ENCODE peak calls at places on chromosomes 5 and 9, in ten cellular contexts. One of them, this sample, is unnamed.

GRCh38 chr9:132638240-132638639 is 31.5 kb downstream of the DDX31 start:
- DNase-seq in sciatic nerve: no peak
- DNase-seq in T-helper 2 cell: no peak
- DNase-seq in kidney: no peak
- DNase-seq in Ammon's horn: no peak
- DNase-seq in CD4-positive, alpha-beta memory T cell: no peak
- DNase-seq in right cardiac atrium: no peak
- DNase-seq in stimulated activated CD8-positive, alpha-beta memory T cell treated with anti-CD3 and anti-CD28 coated beads, Interleukin-15, amount 100 ng/mL, for 24 hours: no peak
- DNase-seq in stimulated activated CD4-positive, alpha-beta T cell treated with anti-CD3 and anti-CD28 coated beads, Interleukin-15, amount 100 ng/mL, for 1 hour: no peak
- DNase-seq in H54: no peak
- DNase-seq in this sample: no peak

GRCh38 chr9:97747201-97747965 is 50.2 kb upstream of the XPA start:
- DNase-seq in stimulated activated CD4-positive, alpha-beta T cell treated with anti-CD3 and anti-CD28 coated beads, Interleukin-15, amount 100 ng/mL, for 1 hour: no peak
- DNase-seq in CD4-positive, alpha-beta memory T cell: no peak
- DNase-seq in stimulated activated CD8-positive, alpha-beta memory T cell treated with anti-CD3 and anti-CD28 coated beads, Interleukin-15, amount 100 ng/mL, for 24 hours: no peak
- DNase-seq in right cardiac atrium: no peak
- DNase-seq in H54: no peak
- DNase-seq in T-helper 2 cell: no peak
- DNase-seq in sciatic nerve: no peak
- DNase-seq in Ammon's horn: no peak
- DNase-seq in kidney: no peak
- DNase-seq in this sample: no peak

GRCh38 chr5:74251106-74252032 is 389.2 kb downstream of the ENC1 start:
- DNase-seq in kidney: no peak
- DNase-seq in T-helper 2 cell: no peak
- DNase-seq in right cardiac atrium: peak
- DNase-seq in sciatic nerve: no peak
- DNase-seq in CD4-positive, alpha-beta memory T cell: no peak
- DNase-seq in stimulated activated CD8-positive, alpha-beta memory T cell treated with anti-CD3 and anti-CD28 coated beads, Interleukin-15, amount 100 ng/mL, for 24 hours: no peak
- DNase-seq in stimulated activated CD4-positive, alpha-beta T cell treated with anti-CD3 and anti-CD28 coated beads, Interleukin-15, amount 100 ng/mL, for 1 hour: no peak
- DNase-seq in H54: peak
- DNase-seq in Ammon's horn: peak
- DNase-seq in this sample: no peak

GRCh38 chr9:93456504-93456903 is 3.1 kb upstream of the FAM120AOS start:
- DNase-seq in CD4-positive, alpha-beta memory T cell: no peak
- DNase-seq in T-helper 2 cell: no peak
- DNase-seq in kidney: no peak
- DNase-seq in right cardiac atrium: no peak
- DNase-seq in H54: no peak
- DNase-seq in sciatic nerve: no peak
- DNase-seq in stimulated activated CD4-positive, alpha-beta T cell treated with anti-CD3 and anti-CD28 coated beads, Interleukin-15, amount 100 ng/mL, for 1 hour: no peak
- DNase-seq in Ammon's horn: no peak
- DNase-seq in stimulated activated CD8-positive, alpha-beta memory T cell treated with anti-CD3 and anti-CD28 coated beads, Interleukin-15, amount 100 ng/mL, for 24 hours: no peak
- DNase-seq in this sample: no peak

GRCh38 chr9:99463144-99463543 is 241.1 kb downstream of the SEC61B start:
- DNase-seq in sciatic nerve: no peak
- DNase-seq in Ammon's horn: no peak
- DNase-seq in kidney: no peak
- DNase-seq in stimulated activated CD8-positive, alpha-beta memory T cell treated with anti-CD3 and anti-CD28 coated beads, Interleukin-15, amount 100 ng/mL, for 24 hours: no peak
- DNase-seq in CD4-positive, alpha-beta memory T cell: no peak
- DNase-seq in right cardiac atrium: no peak
- DNase-seq in T-helper 2 cell: no peak
- DNase-seq in H54: no peak
- DNase-seq in stimulated activated CD4-positive, alpha-beta T cell treated with anti-CD3 and anti-CD28 coated beads, Interleukin-15, amount 100 ng/mL, for 1 hour: no peak
- DNase-seq in this sample: no peak

GRCh38 chr9:135137398-135137832 is 49.9 kb downstream of the OLFM1 start:
- DNase-seq in Ammon's horn: peak
- DNase-seq in stimulated activated CD4-positive, alpha-beta T cell treated with anti-CD3 and anti-CD28 coated beads, Interleukin-15, amount 100 ng/mL, for 1 hour: no peak
- DNase-seq in right cardiac atrium: no peak
- DNase-seq in H54: peak
- DNase-seq in CD4-positive, alpha-beta memory T cell: no peak
- DNase-seq in kidney: no peak
- DNase-seq in sciatic nerve: no peak
- DNase-seq in T-helper 2 cell: no peak
- DNase-seq in stimulated activated CD8-positive, alpha-beta memory T cell treated with anti-CD3 and anti-CD28 coated beads, Interleukin-15, amount 100 ng/mL, for 24 hours: no peak
- DNase-seq in this sample: no peak

GRCh38 chr9:29214162-29214520 is 1640.9 kb upstream of the C9orf72 start:
- DNase-seq in right cardiac atrium: no peak
- DNase-seq in sciatic nerve: no peak
- DNase-seq in T-helper 2 cell: no peak
- DNase-seq in H54: no peak
- DNase-seq in CD4-positive, alpha-beta memory T cell: no peak
- DNase-seq in kidney: no peak
- DNase-seq in stimulated activated CD4-positive, alpha-beta T cell treated with anti-CD3 and anti-CD28 coated beads, Interleukin-15, amount 100 ng/mL, for 1 hour: no peak
- DNase-seq in Ammon's horn: peak
- DNase-seq in stimulated activated CD8-positive, alpha-beta memory T cell treated with anti-CD3 and anti-CD28 coated beads, Interleukin-15, amount 100 ng/mL, for 24 hours: no peak
- DNase-seq in this sample: no peak

GRCh38 chr9:128702445-128702948 is at the start of gene PKN3:
- DNase-seq in T-helper 2 cell: peak
- DNase-seq in stimulated activated CD8-positive, alpha-beta memory T cell treated with anti-CD3 and anti-CD28 coated beads, Interleukin-15, amount 100 ng/mL, for 24 hours: peak
- DNase-seq in H54: peak
- DNase-seq in stimulated activated CD4-positive, alpha-beta T cell treated with anti-CD3 and anti-CD28 coated beads, Interleukin-15, amount 100 ng/mL, for 1 hour: peak
- DNase-seq in kidney: peak
- DNase-seq in sciatic nerve: peak
- DNase-seq in right cardiac atrium: peak
- DNase-seq in CD4-positive, alpha-beta memory T cell: peak
- DNase-seq in Ammon's horn: peak
- DNase-seq in this sample: peak

GRCh38 chr9:135960328-135961276 is 571 bp downstream of the UBAC1 start:
- DNase-seq in T-helper 2 cell: no peak
- DNase-seq in H54: peak
- DNase-seq in CD4-positive, alpha-beta memory T cell: no peak
- DNase-seq in sciatic nerve: peak
- DNase-seq in right cardiac atrium: no peak
- DNase-seq in stimulated activated CD4-positive, alpha-beta T cell treated with anti-CD3 and anti-CD28 coated beads, Interleukin-15, amount 100 ng/mL, for 1 hour: no peak
- DNase-seq in kidney: no peak
- DNase-seq in stimulated activated CD8-positive, alpha-beta memory T cell treated with anti-CD3 and anti-CD28 coated beads, Interleukin-15, amount 100 ng/mL, for 24 hours: no peak
- DNase-seq in Ammon's horn: no peak
- DNase-seq in this sample: no peak

GRCh38 chr9:135608294-135608998 is 30.9 kb downstream of the GLT6D1 start:
- DNase-seq in H54: no peak
- DNase-seq in sciatic nerve: no peak
- DNase-seq in stimulated activated CD4-positive, alpha-beta T cell treated with anti-CD3 and anti-CD28 coated beads, Interleukin-15, amount 100 ng/mL, for 1 hour: no peak
- DNase-seq in Ammon's horn: no peak
- DNase-seq in CD4-positive, alpha-beta memory T cell: no peak
- DNase-seq in right cardiac atrium: no peak
- DNase-seq in stimulated activated CD8-positive, alpha-beta memory T cell treated with anti-CD3 and anti-CD28 coated beads, Interleukin-15, amount 100 ng/mL, for 24 hours: no peak
- DNase-seq in kidney: no peak
- DNase-seq in T-helper 2 cell: no peak
- DNase-seq in this sample: no peak

GRCh38 chr9:20200900-20201495 is 412.2 kb upstream of the SLC24A2 start:
- DNase-seq in CD4-positive, alpha-beta memory T cell: no peak
- DNase-seq in T-helper 2 cell: no peak
- DNase-seq in kidney: no peak
- DNase-seq in stimulated activated CD8-positive, alpha-beta memory T cell treated with anti-CD3 and anti-CD28 coated beads, Interleukin-15, amount 100 ng/mL, for 24 hours: no peak
- DNase-seq in sciatic nerve: no peak
- DNase-seq in H54: no peak
- DNase-seq in stimulated activated CD4-positive, alpha-beta T cell treated with anti-CD3 and anti-CD28 coated beads, Interleukin-15, amount 100 ng/mL, for 1 hour: no peak
- DNase-seq in Ammon's horn: no peak
- DNase-seq in right cardiac atrium: no peak
- DNase-seq in this sample: no peak

GRCh38 chr9:137446851-137447471 is 5.8 kb upstream of the ENTPD8 start:
- DNase-seq in H54: no peak
- DNase-seq in stimulated activated CD4-positive, alpha-beta T cell treated with anti-CD3 and anti-CD28 coated beads, Interleukin-15, amount 100 ng/mL, for 1 hour: no peak
- DNase-seq in kidney: peak
- DNase-seq in CD4-positive, alpha-beta memory T cell: peak
- DNase-seq in sciatic nerve: no peak
- DNase-seq in T-helper 2 cell: no peak
- DNase-seq in stimulated activated CD8-positive, alpha-beta memory T cell treated with anti-CD3 and anti-CD28 coated beads, Interleukin-15, amount 100 ng/mL, for 24 hours: no peak
- DNase-seq in right cardiac atrium: peak
- DNase-seq in Ammon's horn: peak
- DNase-seq in this sample: no peak